ENCODE peak calls at places on chromosome 5, in four cellular contexts. A, O, I and L are unnamed samples.

GRCh38 chr5:17355585-17356346 is 138.3 kb downstream of the BASP1 start:
- DNase-seq in A (no peak), O (no peak), I (no peak), L (no peak)

GRCh38 chr5:53480474-53481353 is at the start of gene FST:
- DNase-seq in A (no peak), O (no peak), I (no peak), L (no peak)

GRCh38 chr5:14267166-14267838 is 124.2 kb downstream of the TRIO start:
- DNase-seq in A (no peak), O (no peak), I (no peak), L (no peak)

GRCh38 chr5:170109059-170110031 is 3.6 kb downstream of the FOXI1 start:
- DNase-seq in A (no peak), O (no peak), I (no peak), L (no peak)

GRCh38 chr5:154618696-154619095 is 136.5 kb upstream of the LARP1 start:
- DNase-seq in A (no peak), O (no peak), I (no peak), L (no peak)

GRCh38 chr5:176389114-176389768 is 690 bp downstream of the HIGD2A start:
- DNase-seq in A (no peak), O (peak; percentile 91), I (no peak), L (no peak)

GRCh38 chr5:139468421-139468931 is 2.3 kb upstream of the SMIM33 start:
- DNase-seq in A (no peak), O (no peak), I (peak; percentile 47), L (no peak)

GRCh38 chr5:170132642-170133448 is 27.1 kb downstream of the FOXI1 start:
- DNase-seq in A (no peak), O (no peak), I (no peak), L (no peak)

GRCh38 chr5:93017854-93018253 is 563.2 kb downstream of the NR2F1-AS1 start:
- DNase-seq in A (no peak), O (no peak), I (no peak), L (no peak)

GRCh38 chr5:176868126-176868525 is 31.0 kb downstream of the HK3 start:
- DNase-seq in A (no peak), O (no peak), I (no peak), L (no peak)

GRCh38 chr5:5494489-5495402 is 72.3 kb downstream of the ICE1 start:
- DNase-seq in A (peak; percentile 40), O (peak; percentile 61), I (peak; percentile 89), L (peak; percentile 57)

GRCh38 chr5:158878227-158878626 is 221.5 kb downstream of the EBF1 start:
- DNase-seq in A (no peak), O (no peak), I (no peak), L (no peak)

GRCh38 chr5:54018438-54018837 is 291.9 kb downstream of the ARL15 start:
- DNase-seq in A (no peak), O (no peak), I (no peak), L (no peak)

GRCh38 chr5:106205916-106206571 is 1464.7 kb downstream of the EFNA5 start:
- DNase-seq in A (no peak), O (no peak), I (no peak), L (no peak)

GRCh38 chr5:53557386-53557785 is 3.1 kb upstream of the NDUFS4 start:
- DNase-seq in A (no peak), O (no peak), I (no peak), L (no peak)

GRCh38 chr5:58133631-58134296 is 326.1 kb downstream of the PLK2 start:
- DNase-seq in A (no peak), O (no peak), I (no peak), L (no peak)

DNA sequence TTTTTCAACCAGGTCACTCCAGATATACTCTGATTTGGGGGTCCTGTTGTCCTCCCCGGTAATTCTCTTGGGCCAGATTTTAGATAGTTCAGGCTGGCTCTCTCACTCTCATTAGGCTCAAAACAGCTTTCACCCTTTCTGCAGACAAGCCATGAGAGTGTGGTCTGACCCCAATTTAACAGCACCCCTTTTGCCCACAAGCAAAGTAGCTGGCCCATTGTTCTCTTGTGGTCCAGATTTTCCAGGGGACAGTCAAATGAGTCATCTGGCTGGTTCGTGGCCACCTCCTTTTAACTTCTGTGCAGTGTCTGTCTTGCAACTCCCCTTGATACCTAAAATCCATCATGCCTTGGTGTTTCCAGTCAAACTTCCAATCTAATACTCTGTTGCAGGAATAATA is 16.5 kb downstream of the BHMT2 start:
- DNase-seq in A (no peak), O (no peak), I (no peak), L (no peak)
- TF ChIP-seq POLR2A in A (no peak), O (no peak), I (no peak), L (no peak)

GRCh38 chr5:95823738-95824609 is 1.4 kb upstream of the GLRX start:
- DNase-seq in A (peak; percentile 41), O (no peak), I (peak; percentile 84), L (no peak)

GRCh38 chr5:95821110-95822021 is 1.2 kb downstream of the GLRX start:
- DNase-seq in A (no peak), O (no peak), I (no peak), L (no peak)

GRCh38 chr5:95823241-95823737 is 763 bp upstream of the GLRX start:
- DNase-seq in A (no peak), O (no peak), I (no peak), L (no peak)

GRCh38 chr5:95822038-95822407 is 503 bp downstream of the GLRX start:
- DNase-seq in A (no peak), O (no peak), I (peak; percentile 72), L (no peak)

DNA sequence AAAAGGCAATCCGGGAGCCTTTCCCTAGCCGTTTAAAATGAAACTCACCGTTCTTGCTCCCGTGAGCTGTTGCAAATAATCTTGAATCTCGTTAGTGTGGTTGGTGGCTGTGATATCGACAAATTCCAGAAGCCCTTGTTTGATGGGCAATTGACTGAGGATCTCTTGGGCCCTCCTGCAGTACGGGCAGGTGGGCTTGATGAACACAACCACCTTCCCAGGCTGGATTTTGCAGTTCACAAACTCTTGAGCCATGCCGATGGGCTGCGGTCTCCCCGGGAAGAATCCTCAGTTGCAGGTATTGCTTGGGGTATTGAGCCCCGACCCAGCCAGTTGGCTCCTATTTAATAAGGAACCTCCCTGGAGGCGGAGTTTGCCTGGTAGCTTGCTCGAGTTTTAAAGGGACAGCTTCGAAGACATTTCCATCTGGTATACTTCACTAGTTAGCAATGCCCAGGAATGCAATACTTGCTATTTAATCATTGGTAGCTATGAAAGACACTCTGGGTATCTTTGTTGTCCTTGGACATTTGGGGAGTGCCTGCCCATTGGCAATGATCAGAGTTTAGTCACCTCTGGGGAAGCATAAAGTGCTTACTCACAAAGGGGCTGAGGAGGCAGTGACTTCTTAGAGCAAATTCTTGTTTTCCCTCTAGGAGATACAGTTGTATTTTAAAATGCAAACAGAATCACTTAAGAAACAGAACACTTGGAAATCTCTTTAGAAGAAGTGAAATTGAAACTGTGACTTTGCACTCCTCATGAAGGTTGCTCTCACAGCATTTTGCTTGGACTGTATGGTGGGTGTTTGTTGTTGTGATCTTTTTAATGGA is at the start of gene GLRX:
- DNase-seq in A (peak; percentile 59), O (no peak), I (peak; percentile 88), L (peak; percentile 48)
- TF ChIP-seq POLR2A in A (peak; percentile 39), O (peak; percentile 49), I (peak; percentile 87), L (no peak)

DNA sequence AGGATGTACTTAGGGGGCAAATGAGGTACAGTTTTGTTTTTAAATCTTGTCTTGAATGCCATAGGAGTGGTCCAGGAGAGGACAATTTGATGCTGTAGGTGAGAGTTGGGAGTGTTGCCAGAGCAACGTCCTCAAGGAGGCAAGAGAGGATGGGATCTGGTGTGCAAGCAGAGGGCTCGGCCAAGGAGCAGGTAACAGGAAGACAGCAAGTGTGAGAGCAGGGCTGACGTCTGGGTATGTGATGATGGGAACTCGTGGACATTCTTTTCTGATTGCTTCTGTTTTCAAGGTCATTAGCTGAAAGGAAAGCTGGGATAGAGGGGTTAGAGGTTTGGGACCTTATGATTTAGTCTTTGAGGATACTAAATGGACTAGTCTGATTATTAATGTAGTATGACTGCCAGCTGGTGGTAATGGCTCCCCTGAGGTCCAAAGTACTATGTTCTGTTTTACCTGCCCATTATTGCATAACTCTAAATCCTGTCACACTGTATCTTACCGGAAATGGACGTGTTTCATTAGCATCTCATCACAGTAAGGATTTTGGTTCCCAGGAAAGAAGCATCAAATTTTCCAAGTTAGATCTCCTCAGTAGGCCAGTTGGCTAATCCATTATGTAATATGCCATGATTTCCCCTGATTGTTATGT is 15.3 kb downstream of the GNPDA1 start:
- DNase-seq in A (no peak), O (no peak), I (no peak), L (no peak)
- TF ChIP-seq POLR2A in A (no peak), O (no peak), I (no peak), L (no peak)

DNA sequence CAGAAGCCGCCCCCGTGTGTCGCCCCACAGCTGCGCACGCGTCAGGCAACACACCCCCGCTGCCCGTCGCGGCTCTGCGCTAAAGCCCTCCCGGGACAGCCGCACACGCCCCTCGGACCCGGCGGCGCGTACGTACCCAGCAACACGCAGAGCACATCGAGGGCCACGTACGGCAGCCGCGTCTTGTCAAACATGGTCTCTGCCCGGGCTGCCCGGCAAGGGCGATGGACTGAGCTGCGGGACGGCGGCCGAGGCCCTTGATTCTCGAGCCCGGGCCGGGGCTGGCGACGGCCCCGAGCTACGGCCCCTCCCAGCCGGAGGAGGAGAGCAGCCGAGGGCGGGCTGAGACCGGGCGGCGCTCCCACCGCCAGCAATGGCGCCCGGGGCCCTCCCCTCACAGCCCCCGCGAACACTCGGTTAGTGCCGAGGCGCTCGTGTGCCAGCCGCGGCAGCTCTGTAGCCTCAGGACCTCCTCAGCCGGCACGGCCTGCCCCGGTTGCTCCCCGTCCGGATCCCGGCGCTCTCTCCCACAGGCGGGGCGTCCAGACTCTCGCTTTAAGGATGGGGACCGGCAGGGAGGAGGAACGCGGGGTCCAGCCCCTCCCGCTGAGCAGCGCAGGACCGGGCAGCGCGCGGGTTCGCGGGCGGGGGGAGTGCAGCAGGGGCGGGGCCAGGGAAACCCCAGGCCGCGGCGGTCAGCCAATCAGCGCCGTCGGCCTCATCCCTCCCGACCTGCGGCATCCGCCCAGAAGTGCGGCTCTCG is at the start of gene PLPP1:
- DNase-seq in A (peak; percentile 85), O (peak; percentile 78), I (peak; percentile 93), L (peak; percentile 79)
- TF ChIP-seq POLR2A in A (peak; percentile 96), O (peak; percentile 50), I (peak; percentile 85), L (peak; percentile 55)

GRCh38 chr5:142981475-142981874 is 211.3 kb downstream of the ARHGAP26 start:
- DNase-seq in A (no peak), O (no peak), I (no peak), L (no peak)

GRCh38 chr5:142981886-142982820 is 212.0 kb downstream of the ARHGAP26 start:
- DNase-seq in A (peak; percentile 61), O (no peak), I (peak; percentile 87), L (peak; percentile 79)

GRCh38 chr5:142984525-142984924 is 214.3 kb downstream of the ARHGAP26 start:
- DNase-seq in A (no peak), O (no peak), I (no peak), L (no peak)

GRCh38 chr5:142984016-142984415 is 213.8 kb downstream of the ARHGAP26 start:
- DNase-seq in A (no peak), O (no peak), I (no peak), L (no peak)

DNA sequence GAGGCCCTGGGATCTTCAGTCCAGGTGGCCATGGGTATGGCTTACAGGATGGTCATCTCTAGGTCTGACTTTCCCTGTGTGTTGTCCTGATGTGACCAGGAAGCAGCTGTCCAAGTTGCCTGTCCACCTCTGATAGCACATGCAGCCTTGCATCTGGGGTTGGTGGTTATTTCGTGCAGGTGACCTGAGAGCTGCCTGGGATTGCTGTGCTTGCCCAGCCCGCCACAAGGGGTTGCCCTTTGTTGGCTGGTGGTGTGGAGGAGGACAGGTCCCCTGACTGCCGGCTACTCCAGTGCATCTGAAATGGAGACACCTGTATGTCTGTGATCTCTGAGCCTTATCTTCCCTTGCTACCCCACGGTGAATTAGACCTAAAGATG is 212.6 kb downstream of the ARHGAP26 start:
- DNase-seq in A (no peak), O (no peak), I (no peak), L (no peak)
- TF ChIP-seq POLR2A in A (no peak), O (no peak), I (no peak), L (no peak)

GRCh38 chr5:151642472-151643140 is 44.1 kb downstream of the SPARC start:
- DNase-seq in A (no peak), O (no peak), I (no peak), L (no peak)
- TF ChIP-seq POLR2A in A (no peak), O (no peak), I (no peak), L (no peak)